ENCODE peak calls at places on chromosomes 5 and 9, in eight cellular contexts. T is stimulated activated CD4-positive, alpha-beta T cell treated with anti-CD3 and anti-CD28 coated beads, Interleukin-15, amount 100 ng/mL, for 1 hour; V is SJSA1; L is iPS-NIHi11; P is LoVo; N is neuronal stem cell; M is frontal cortex; O is retinal pigment epithelial cell. Y is an unnamed sample.

GRCh38 chr5:116157902-116158301 is 73.1 kb downstream of the COMMD10 start:
- DNase-seq in T (no peak), V (no peak), L (no peak), P (no peak), N (no peak), M (no peak), O (no peak), Y (no peak)

GRCh38 chr5:119322948-119323629 is 32.7 kb upstream of the TNFAIP8 start:
- DNase-seq in T (no peak), V (no peak), L (no peak), P (peak; percentile 52), N (no peak), M (no peak), O (no peak), Y (peak; percentile 29)

GRCh38 chr9:16986441-16987387 is 116.2 kb upstream of the BNC2 start:
- DNase-seq in T (no peak), V (peak; percentile 25), L (no peak), P (no peak), N (no peak), M (no peak), O (peak; percentile 48), Y (no peak)

GRCh38 chr9:17824191-17824926 is 245.5 kb downstream of the SH3GL2 start:
- DNase-seq in T (no peak), V (no peak), L (no peak), P (no peak), N (peak; percentile 30), M (no peak), O (peak; percentile 66), Y (peak; percentile 7)

GRCh38 chr9:74577956-74578355 is 80.8 kb downstream of the RORB start:
- DNase-seq in T (no peak), V (no peak), L (no peak), P (no peak), N (no peak), M (no peak), O (no peak), Y (peak; percentile 3)

GRCh38 chr5:98416541-98416940 is 356.9 kb upstream of the RGMB start:
- DNase-seq in T (no peak), V (no peak), L (no peak), P (no peak), N (no peak), M (no peak), O (no peak), Y (no peak)

GRCh38 chr5:52177193-52177592 is 610.5 kb upstream of the ITGA1 start:
- DNase-seq in T (no peak), V (no peak), L (no peak), P (no peak), N (no peak), M (no peak), O (peak; percentile 5), Y (no peak)

GRCh38 chr9:112005939-112006338 is 109.3 kb downstream of the UGCG start:
- DNase-seq in T (no peak), V (no peak), L (no peak), P (no peak), N (no peak), M (no peak), O (no peak), Y (no peak)

GRCh38 chr5:32600057-32600622 is 14.8 kb downstream of the SUB1 start:
- DNase-seq in T (no peak), V (peak; percentile 57), L (no peak), P (no peak), N (no peak), M (no peak), O (no peak), Y (peak; percentile 81)

GRCh38 chr5:44942524-44943001 is 133.8 kb downstream of the MRPS30 start:
- DNase-seq in T (no peak), V (no peak), L (peak; percentile 35), P (no peak), N (no peak), M (no peak), O (no peak), Y (no peak)

GRCh38 chr5:36734422-36734821 is 128.0 kb downstream of the SLC1A3 start:
- DNase-seq in T (no peak), V (no peak), L (no peak), P (peak; percentile 30), N (no peak), M (no peak), O (no peak), Y (no peak)

GRCh38 chr5:1105350-1106265 is 6.3 kb downstream of the SLC12A7 start:
- DNase-seq in T (no peak), V (no peak), L (no peak), P (peak; percentile 68), N (no peak), M (no peak), O (no peak), Y (no peak)

GRCh38 chr9:72932669-72933068 is 20.2 kb downstream of the ALDH1A1 start:
- DNase-seq in T (no peak), V (no peak), L (no peak), P (no peak), N (no peak), M (no peak), O (no peak), Y (no peak)

GRCh38 chr9:129964901-129965734 is 77.9 kb downstream of the FNBP1 start:
- DNase-seq in T (no peak), V (peak; percentile 90), L (peak; percentile 16), P (no peak), N (peak; percentile 26), M (no peak), O (no peak), Y (peak; percentile 48)

GRCh38 chr5:107566537-107566875 is 104.2 kb downstream of the EFNA5 start:
- DNase-seq in T (no peak), V (no peak), L (no peak), P (no peak), N (no peak), M (no peak), O (no peak), Y (no peak)

GRCh38 chr9:12784461-12785250 is 9.8 kb downstream of the LURAP1L start:
- DNase-seq in T (no peak), V (peak; percentile 41), L (no peak), P (peak; percentile 89), N (no peak), M (no peak), O (peak; percentile 63), Y (peak; percentile 35)

Y was measured in endothelial cell of umbilical vein.